ENCODE peak calls at places on chromosomes 3 and 15, in five cellular contexts. U, I, N, S and K are unnamed samples.

GRCh38 chr3:111955876-111956275 is 22.9 kb upstream of the ABHD10 start:
- DNase-seq in U (no peak), I (no peak), N (no peak), S (no peak), K (no peak)

GRCh38 chr15:25838871-25839195 is 24.3 kb downstream of the ATP10A start:
- DNase-seq in U (no peak), I (no peak), N (no peak), S (no peak), K (no peak)

GRCh38 chr3:183298708-183299153 is 45.7 kb downstream of the B3GNT5 start:
- DNase-seq in U (peak; percentile 32), I (peak; percentile 23), N (no peak), S (no peak), K (no peak)

GRCh38 chr3:191740712-191741111 is 279.7 kb downstream of the PYDC2 start:
- DNase-seq in U (no peak), I (no peak), N (no peak), S (no peak), K (no peak)

GRCh38 chr15:41416162-41416741 is 643 bp upstream of the RTF1 start:
- DNase-seq in U (no peak), I (no peak), N (no peak), S (no peak), K (no peak)

GRCh38 chr3:48058089-48058488 is 41.9 kb upstream of the MAP4 start:
- DNase-seq in U (no peak), I (no peak), N (no peak), S (no peak), K (no peak)

GRCh38 chr3:43867673-43868072 is 176.9 kb downstream of the ABHD5 start:
- DNase-seq in U (no peak), I (no peak), N (no peak), S (no peak), K (no peak)

GRCh38 chr3:193794002-193794835 is 201.2 kb downstream of the OPA1 start:
- DNase-seq in U (no peak), I (no peak), N (no peak), S (no peak), K (no peak)

GRCh38 chr3:46252980-46253379 is 10.7 kb downstream of the CCR3 start:
- DNase-seq in U (no peak), I (no peak), N (no peak), S (no peak), K (no peak)

GRCh38 chr15:74053941-74054529 is 28.3 kb downstream of the GOLGA6A start:
- DNase-seq in U (peak; percentile 84), I (peak; percentile 80), N (peak; percentile 50), S (peak; percentile 28), K (no peak)

GRCh38 chr3:32952369-32953067 is 1.1 kb downstream of the CCR4 start:
- DNase-seq in U (no peak), I (no peak), N (no peak), S (no peak), K (no peak)

GRCh38 chr3:23459437-23459836 is 256.3 kb downstream of the UBE2E2 start:
- DNase-seq in U (no peak), I (no peak), N (no peak), S (no peak), K (no peak)

GRCh38 chr3:123657578-123657977 is 72.7 kb upstream of the HACD2 start:
- DNase-seq in U (no peak), I (no peak), N (no peak), S (no peak), K (no peak)

GRCh38 chr15:80015156-80015555 is 44.2 kb upstream of the BCL2A1 start:
- DNase-seq in U (no peak), I (no peak), N (no peak), S (no peak), K (no peak)

GRCh38 chr3:127069814-127070440 is 87.0 kb downstream of the PLXNA1 start:
- DNase-seq in U (no peak), I (no peak), N (no peak), S (no peak), K (no peak)

GRCh38 chr15:46091860-46092450 is 457.1 kb downstream of the SQOR start:
- DNase-seq in U (peak; percentile 71), I (peak; percentile 21), N (no peak), S (no peak), K (no peak)

GRCh38 chr3:152574461-152575079 is 260.4 kb upstream of the P2RY1 start:
- DNase-seq in U (peak; percentile 47), I (peak; percentile 74), N (no peak), S (no peak), K (no peak)

GRCh38 chr3:154327871-154328270 is 3.6 kb upstream of the DHX36 start:
- DNase-seq in U (no peak), I (no peak), N (no peak), S (no peak), K (no peak)

GRCh38 chr3:133377396-133377795 is 22.5 kb upstream of the BFSP2 start:
- DNase-seq in U (peak; percentile 33), I (peak; percentile 17), N (no peak), S (no peak), K (no peak)

GRCh38 chr3:264394-265156 is 68.0 kb downstream of the CHL1 start:
- DNase-seq in U (no peak), I (no peak), N (no peak), S (no peak), K (no peak)

GRCh38 chr15:47293763-47294162 is 423.5 kb upstream of the SEMA6D start:
- DNase-seq in U (no peak), I (peak; percentile 79), N (no peak), S (no peak), K (no peak)

GRCh38 chr3:4708230-4708629 is 215.1 kb downstream of the ITPR1 start:
- DNase-seq in U (no peak), I (no peak), N (no peak), S (no peak), K (no peak)

GRCh38 chr3:188284455-188285212 is 130.7 kb downstream of the LPP start:
- DNase-seq in U (no peak), I (no peak), N (peak; percentile 26), S (no peak), K (no peak)

GRCh38 chr15:65326109-65326508 is 21.6 kb downstream of the RNU5B-1 start:
- DNase-seq in U (peak; percentile 42), I (no peak), N (no peak), S (no peak), K (peak; percentile 52)

GRCh38 chr3:172332256-172333041 is 115.8 kb downstream of the GHSR start:
- DNase-seq in U (peak; percentile 60), I (peak; percentile 85), N (peak; percentile 43), S (no peak), K (peak; percentile 52)

GRCh38 chr3:42053476-42053875 is 37.7 kb upstream of the TRAK1 start:
- DNase-seq in U (no peak), I (no peak), N (no peak), S (no peak), K (no peak)

GRCh38 chr3:31145062-31145461 is 250.6 kb upstream of the GADL1 start:
- DNase-seq in U (no peak), I (no peak), N (no peak), S (no peak), K (no peak)

GRCh38 chr15:70528270-70528706 is 235.1 kb downstream of the UACA start:
- DNase-seq in U (no peak), I (no peak), N (peak; percentile 60), S (no peak), K (no peak)

GRCh38 chr3:111774622-111775021 is 84.4 kb upstream of the PHLDB2 start:
- DNase-seq in U (no peak), I (no peak), N (no peak), S (no peak), K (no peak)

GRCh38 chr3:183341545-183342288 is 86.7 kb downstream of the MCF2L2 start:
- DNase-seq in U (no peak), I (no peak), N (no peak), S (no peak), K (no peak)

GRCh38 chr15:88906130-88906529 is 7.0 kb downstream of the MFGE8 start:
- DNase-seq in U (no peak), I (no peak), N (no peak), S (no peak), K (no peak)

GRCh38 chr3:102505542-102505941 is 70.7 kb downstream of the ZPLD1 start:
- DNase-seq in U (no peak), I (no peak), N (no peak), S (no peak), K (no peak)